ENCODE peak calls at places on chromosomes 1 and 21, in four cellular contexts. E is GM12891, F is iris pigment epithelial cell, G is mammary epithelial cell. R is an unnamed sample.

GRCh38 chr1:17375651-17376050 is 3.7 kb downstream of the PADI6 start:
- DNase-seq in E (no peak), F (no peak), G (no peak), R (no peak)

GRCh38 chr1:243495442-243496172 is 239.8 kb downstream of the SDCCAG8 start:
- DNase-seq in G (no peak), F (peak), E (no peak), R (peak)

GRCh38 chr21:41665766-41666595 is 100.9 kb downstream of the RIPK4 start:
- DNase-seq in F (no peak), G (no peak), E (no peak), R (no peak)

GRCh38 chr1:199226163-199226562 is 587.3 kb downstream of the PTPRC start:
- DNase-seq in E (no peak), F (peak), G (peak), R (no peak)

GRCh38 chr1:153903841-153904455 is 18.8 kb downstream of the GATAD2B start:
- DNase-seq in G (no peak), E (no peak), F (peak), R (no peak)

GRCh38 chr1:84907095-84907827 is 14.3 kb upstream of the LPAR3 start:
- DNase-seq in F (peak), E (no peak), G (peak), R (no peak)

GRCh38 chr1:23964235-23964668 is 4.6 kb downstream of the PNRC2 start:
- DNase-seq in G (no peak), F (no peak), E (no peak), R (no peak)

GRCh38 chr1:230458509-230458908 is 32.4 kb upstream of the PGBD5 start:
- DNase-seq in F (peak), E (no peak), G (peak), R (no peak)

GRCh38 chr21:45902292-45902995 is 79.1 kb upstream of the COL6A1 start:
- DNase-seq in G (no peak), F (no peak), E (no peak), R (no peak)

GRCh38 chr1:218284377-218284916 is 646 bp upstream of the RRP15 start:
- DNase-seq in G (no peak), F (no peak), E (peak), R (no peak)

GRCh38 chr1:55702064-55702463 is 486.9 kb upstream of the USP24 start:
- DNase-seq in G (peak), F (peak), E (peak), R (no peak)

GRCh38 chr21:43938751-43939442 is 73.2 kb upstream of the TRAPPC10 start:
- DNase-seq in F (peak), E (peak), G (peak), R (no peak)

GRCh38 chr21:26965567-26966359 is 1.1 kb downstream of the ADAMTS5 start:
- DNase-seq in G (peak), F (no peak), E (peak), R (no peak)

GRCh38 chr1:155324717-155325595 is 4.3 kb downstream of the RUSC1 start:
- DNase-seq in F (peak), E (peak), G (peak), R (no peak)

GRCh38 chr1:224076407-224076806 is 37.5 kb upstream of the FBXO28 start:
- DNase-seq in E (no peak), F (no peak), G (no peak), R (no peak)

GRCh38 chr1:197637406-197637805 is 137.9 kb downstream of the DENND1B start:
- DNase-seq in G (no peak), F (no peak), E (no peak), R (no peak)

GRCh38 chr21:26614251-26614650 is 41.2 kb upstream of the CYYR1 start:
- DNase-seq in G (no peak), F (no peak), E (no peak), R (no peak)

GRCh38 chr21:15682977-15683376 is 46.8 kb upstream of the USP25 start:
- DNase-seq in G (peak), F (peak), E (no peak), R (no peak)

GRCh38 chr1:65470766-65471165 is 50.3 kb downstream of the LEPR start:
- DNase-seq in G (no peak), E (no peak), F (no peak), R (no peak)

GRCh38 chr1:93416183-93416582 is 31.7 kb upstream of the FNBP1L start:
- DNase-seq in F (no peak), G (no peak), E (no peak), R (no peak)

GRCh38 chr1:114310771-114311251 is 157.1 kb upstream of the SYT6 start:
- DNase-seq in F (peak), E (no peak), G (no peak), R (no peak)

GRCh38 chr1:206593351-206593925 is 18.8 kb downstream of the EIF2D start:
- DNase-seq in F (no peak), G (no peak), E (no peak), R (no peak)

GRCh38 chr1:66357478-66358197 is 176.3 kb upstream of the SGIP1 start:
- DNase-seq in F (no peak), G (no peak), E (no peak), R (no peak)

GRCh38 chr21:42830456-42831455 is 48.6 kb downstream of the WDR4 start:
- DNase-seq in F (no peak), G (no peak), E (no peak), R (peak)

GRCh38 chr1:240027059-240027462 is 64.6 kb upstream of the FMN2 start:
- DNase-seq in E (peak), G (peak), F (peak), R (no peak)

GRCh38 chr1:205945056-205945455 is 1.8 kb upstream of the SLC26A9 start:
- DNase-seq in F (no peak), E (no peak), G (no peak), R (no peak)

GRCh38 chr1:217275617-217276398 is 355.1 kb downstream of the GPATCH2 start:
- DNase-seq in E (no peak), F (peak), G (peak), R (no peak)

GRCh38 chr1:54274448-54274847 is 74.5 kb downstream of the MRPL37 start:
- DNase-seq in F (no peak), E (no peak), G (no peak), R (no peak)

GRCh38 chr1:40133122-40133665 is 28.0 kb upstream of the RLF start:
- DNase-seq in E (no peak), G (no peak), F (peak), R (no peak)

GRCh38 chr1:43879414-43879813 is 54.2 kb upstream of the ARTN start:
- DNase-seq in G (peak), E (no peak), F (peak), R (no peak)

GRCh38 chr1:201310986-201311355 is 27.7 kb downstream of the PKP1 start:
- DNase-seq in E (no peak), F (no peak), G (peak), R (no peak)